ENCODE peak calls at places on chromosomes 3 and 15, in four cellular contexts. One of them, this sample, is unnamed.

GRCh38 chr3:149587383-149587782 is 70.4 kb downstream of the WWTR1 start:
- DNase-seq in HCT116: no peak
- DNase-seq in body of pancreas: no peak
- DNase-seq in IMR-90: no peak
- DNase-seq in this sample: no peak

GRCh38 chr15:39728844-39729243 is 53.8 kb downstream of the FSIP1 start:
- DNase-seq in HCT116: no peak
- DNase-seq in IMR-90: no peak
- DNase-seq in body of pancreas: no peak
- DNase-seq in this sample: no peak

GRCh38 chr15:43255376-43255775 is 11.4 kb downstream of the TGM5 start:
- DNase-seq in body of pancreas: no peak
- DNase-seq in IMR-90: no peak
- DNase-seq in HCT116: no peak
- DNase-seq in this sample: no peak

GRCh38 chr3:120506828-120507774 is 56.3 kb upstream of the FSTL1 start:
- DNase-seq in IMR-90: peak; percentile 60
- DNase-seq in body of pancreas: peak; percentile 46
- DNase-seq in HCT116: peak; percentile 13
- DNase-seq in this sample: no peak

GRCh38 chr15:72375501-72375845 is 341 bp downstream of the HEXA start:
- DNase-seq in IMR-90: no peak
- DNase-seq in HCT116: no peak
- DNase-seq in body of pancreas: peak; percentile 74
- DNase-seq in this sample: no peak

GRCh38 chr3:110933786-110934415 is 137.7 kb upstream of the NECTIN3 start:
- DNase-seq in HCT116: no peak
- DNase-seq in body of pancreas: no peak
- DNase-seq in IMR-90: peak; percentile 68
- DNase-seq in this sample: no peak

GRCh38 chr3:17129550-17129949 is 244.8 kb downstream of the PLCL2 start:
- DNase-seq in body of pancreas: no peak
- DNase-seq in HCT116: no peak
- DNase-seq in IMR-90: no peak
- DNase-seq in this sample: no peak

GRCh38 chr15:40744810-40745152 is 10.3 kb downstream of the RMDN3 start:
- DNase-seq in body of pancreas: no peak
- DNase-seq in HCT116: no peak
- DNase-seq in IMR-90: no peak
- DNase-seq in this sample: no peak

GRCh38 chr3:121566773-121567172 is 976 bp upstream of the ARGFX start:
- DNase-seq in IMR-90: no peak
- DNase-seq in HCT116: no peak
- DNase-seq in body of pancreas: no peak
- DNase-seq in this sample: no peak

GRCh38 chr3:158749526-158749925 is 17.3 kb upstream of the RARRES1 start:
- DNase-seq in HCT116: no peak
- DNase-seq in IMR-90: no peak
- DNase-seq in body of pancreas: no peak
- DNase-seq in this sample: no peak

GRCh38 chr15:70201376-70201775 is 103.7 kb upstream of the TLE3 start:
- DNase-seq in body of pancreas: no peak
- DNase-seq in HCT116: no peak
- DNase-seq in IMR-90: no peak
- DNase-seq in this sample: no peak
- H3K4me1 ChIP-seq in body of pancreas: peaks cover 6% of the 10 kb centered on the region
- H3K4me1 ChIP-seq in HCT116: peaks cover 6% of the 10 kb centered on the region
- H3K4me1 ChIP-seq in IMR-90: peaks cover 5% of the 10 kb centered on the region
- H3K4me1 ChIP-seq in this sample: peaks cover 9% of the 10 kb centered on the region

DNA sequence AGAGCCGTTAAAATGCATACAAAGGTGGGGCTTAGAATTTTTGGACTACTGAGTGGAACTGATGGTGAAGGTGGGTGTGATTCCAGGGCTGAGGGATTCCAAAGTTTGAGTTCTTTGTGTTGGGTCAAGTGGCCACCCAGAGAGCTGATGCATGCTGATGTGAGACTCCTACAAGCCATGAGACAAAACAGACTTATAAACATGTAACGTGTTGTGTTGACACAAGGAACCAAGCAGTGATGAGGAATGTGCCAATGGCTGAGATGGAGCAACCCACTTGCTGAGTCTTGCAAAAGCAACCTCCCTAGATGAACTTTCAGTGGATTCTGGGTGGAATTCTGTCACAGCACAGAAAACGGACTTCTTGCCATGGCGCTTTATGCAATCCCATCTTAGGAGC is 289.0 kb downstream of the TLE3 start:
- DNase-seq in HCT116: no peak
- DNase-seq in body of pancreas: peak; percentile 19
- DNase-seq in IMR-90: peak; percentile 48
- DNase-seq in this sample: no peak
- H3K27ac ChIP-seq in HCT116: no peak overlapping the region
- H3K27ac ChIP-seq in body of pancreas: no peak overlapping the region
- H3K27ac ChIP-seq in IMR-90: no peak overlapping the region
- H3K27ac ChIP-seq in this sample: no peak overlapping the region

DNA sequence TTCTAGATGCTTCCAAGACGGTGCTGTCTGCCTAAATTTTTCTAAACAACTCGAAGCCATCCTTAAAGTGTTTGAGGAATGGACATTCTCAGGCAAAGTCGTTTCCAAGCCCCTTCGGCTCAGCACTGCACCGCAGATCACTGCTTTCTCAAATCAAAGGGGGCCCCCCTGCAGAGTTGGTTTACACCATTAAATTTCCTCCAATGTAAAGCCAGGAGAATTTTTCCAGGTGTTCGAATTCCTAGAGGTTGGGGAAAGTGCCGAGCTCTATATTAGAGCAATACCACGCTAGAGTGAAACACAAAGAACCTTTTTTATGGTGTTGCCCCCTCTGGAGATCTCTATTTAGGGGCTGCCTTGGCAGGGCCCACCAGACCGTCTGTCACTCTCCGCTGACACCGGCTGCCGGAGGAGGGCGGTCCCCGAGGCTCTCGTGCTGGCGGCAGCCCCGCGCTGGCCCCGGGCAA is 277.9 kb upstream of the NR2F2 start:
- DNase-seq in HCT116: no peak
- DNase-seq in body of pancreas: no peak
- DNase-seq in IMR-90: no peak
- DNase-seq in this sample: no peak
- H3K4me3 ChIP-seq in HCT116: peak overlapping the region; percentile 19
- H3K4me3 ChIP-seq in body of pancreas: peak overlapping the region; percentile 14
- H3K4me3 ChIP-seq in IMR-90: no peak overlapping the region
- H3K4me3 ChIP-seq in this sample: no peak overlapping the region

GRCh38 chr3:8147726-8148125 is 353.9 kb upstream of the LMCD1 start:
- DNase-seq in HCT116: no peak
- DNase-seq in body of pancreas: no peak
- DNase-seq in IMR-90: no peak
- DNase-seq in this sample: no peak

GRCh38 chr3:8145661-8146060 is 356.0 kb upstream of the LMCD1 start:
- DNase-seq in body of pancreas: no peak
- DNase-seq in HCT116: no peak
- DNase-seq in IMR-90: no peak
- DNase-seq in this sample: no peak

DNA sequence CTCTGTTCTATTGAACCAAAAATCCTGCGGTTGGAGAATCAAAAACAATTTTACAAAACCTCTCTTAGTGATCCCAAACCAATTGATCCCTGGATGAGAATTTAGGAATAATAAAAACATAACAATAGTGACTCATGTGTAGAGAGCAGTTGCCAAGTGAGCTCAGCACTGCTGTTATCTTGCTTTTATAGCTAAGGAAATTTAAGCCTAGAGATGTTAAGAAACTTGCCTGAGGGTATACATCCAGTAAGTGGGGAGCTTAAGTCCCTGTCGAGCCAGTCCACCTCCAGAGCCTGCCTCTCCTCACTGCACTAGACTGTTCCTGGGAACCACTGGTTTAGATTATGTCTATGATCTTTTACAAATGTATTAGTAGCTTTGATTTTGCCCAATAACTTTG is 358.4 kb upstream of the LMCD1 start:
- DNase-seq in body of pancreas: no peak
- DNase-seq in IMR-90: no peak
- DNase-seq in HCT116: no peak
- DNase-seq in this sample: no peak
- H3K4me1 ChIP-seq in body of pancreas: no peaks in the 10 kb centered on the region
- H3K4me1 ChIP-seq in IMR-90: no peaks in the 10 kb centered on the region
- H3K4me1 ChIP-seq in HCT116: no peaks in the 10 kb centered on the region
- H3K4me1 ChIP-seq in this sample: no peaks in the 10 kb centered on the region

DNA sequence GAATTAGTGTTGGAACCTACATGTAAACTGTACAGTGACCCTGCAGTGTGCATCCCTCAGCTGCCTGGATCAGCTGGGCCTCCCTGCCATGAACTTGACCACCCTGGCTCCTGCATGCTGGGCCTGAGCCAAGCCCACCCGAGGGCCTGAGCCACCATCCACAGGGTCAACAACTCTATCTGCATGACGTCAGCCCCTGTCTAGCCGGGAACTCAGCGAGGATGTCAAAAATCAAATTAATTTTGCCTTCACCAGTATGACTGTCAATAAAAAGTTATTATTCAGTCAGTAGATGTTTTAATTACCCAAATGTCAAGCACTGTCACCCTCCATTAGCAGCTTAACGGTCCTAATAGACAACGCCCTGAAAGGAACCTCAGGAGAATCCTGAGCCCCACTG is 181.4 kb downstream of the NTRK3 start:
- DNase-seq in IMR-90: no peak
- DNase-seq in body of pancreas: no peak
- DNase-seq in HCT116: no peak
- DNase-seq in this sample: no peak
- H3K27ac ChIP-seq in IMR-90: no peak overlapping the region
- H3K27ac ChIP-seq in body of pancreas: no peak overlapping the region
- H3K27ac ChIP-seq in HCT116: no peak overlapping the region
- H3K27ac ChIP-seq in this sample: no peak overlapping the region

DNA sequence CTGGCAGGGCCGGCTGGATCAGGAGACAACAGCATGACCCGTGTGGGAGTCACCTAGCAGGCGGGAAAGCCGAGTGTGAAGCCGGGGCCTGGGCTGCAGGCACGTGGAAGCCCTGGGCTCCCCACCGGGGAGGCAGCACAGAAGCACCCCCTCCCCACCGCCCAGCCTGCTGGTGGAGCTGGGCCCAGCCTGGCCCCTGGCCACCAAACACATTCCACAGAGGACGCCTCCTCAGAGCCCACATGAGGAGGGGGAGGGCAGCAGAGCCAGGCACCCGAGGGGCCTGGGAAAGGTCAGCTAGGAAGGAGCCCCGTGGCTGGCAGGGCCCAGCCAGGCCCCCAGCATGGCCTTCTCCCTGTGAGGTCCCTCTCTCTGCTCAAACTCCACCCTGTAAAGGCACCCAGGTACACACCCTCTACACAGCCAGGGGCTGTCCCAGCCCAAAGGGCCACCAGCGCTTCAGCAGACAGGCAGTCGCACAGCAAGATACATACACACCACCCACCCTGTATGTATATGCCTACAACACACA is 4.5 kb downstream of the PLXNB1 start:
- DNase-seq in body of pancreas: peak; percentile 71
- DNase-seq in HCT116: no peak
- DNase-seq in IMR-90: no peak
- DNase-seq in this sample: no peak
- H3K4me3 ChIP-seq in body of pancreas: no peak overlapping the region
- H3K4me3 ChIP-seq in HCT116: no peak overlapping the region
- H3K4me3 ChIP-seq in IMR-90: no peak overlapping the region
- H3K4me3 ChIP-seq in this sample: no peak overlapping the region

GRCh38 chr15:75194397-75194796 is 7.3 kb upstream of the C15orf39 start:
- DNase-seq in IMR-90: no peak
- DNase-seq in body of pancreas: no peak
- DNase-seq in HCT116: no peak
- DNase-seq in this sample: no peak

GRCh38 chr15:75193976-75194375 is 7.7 kb upstream of the C15orf39 start:
- DNase-seq in HCT116: no peak
- DNase-seq in IMR-90: no peak
- DNase-seq in body of pancreas: no peak
- DNase-seq in this sample: no peak

GRCh38 chr15:75195766-75196241 is 5.9 kb upstream of the C15orf39 start:
- DNase-seq in IMR-90: no peak
- DNase-seq in HCT116: no peak
- DNase-seq in body of pancreas: peak; percentile 34
- DNase-seq in this sample: no peak

GRCh38 chr15:75197062-75197630 is 4.5 kb upstream of the C15orf39 start:
- DNase-seq in body of pancreas: no peak
- DNase-seq in IMR-90: no peak
- DNase-seq in HCT116: no peak
- DNase-seq in this sample: no peak

DNA sequence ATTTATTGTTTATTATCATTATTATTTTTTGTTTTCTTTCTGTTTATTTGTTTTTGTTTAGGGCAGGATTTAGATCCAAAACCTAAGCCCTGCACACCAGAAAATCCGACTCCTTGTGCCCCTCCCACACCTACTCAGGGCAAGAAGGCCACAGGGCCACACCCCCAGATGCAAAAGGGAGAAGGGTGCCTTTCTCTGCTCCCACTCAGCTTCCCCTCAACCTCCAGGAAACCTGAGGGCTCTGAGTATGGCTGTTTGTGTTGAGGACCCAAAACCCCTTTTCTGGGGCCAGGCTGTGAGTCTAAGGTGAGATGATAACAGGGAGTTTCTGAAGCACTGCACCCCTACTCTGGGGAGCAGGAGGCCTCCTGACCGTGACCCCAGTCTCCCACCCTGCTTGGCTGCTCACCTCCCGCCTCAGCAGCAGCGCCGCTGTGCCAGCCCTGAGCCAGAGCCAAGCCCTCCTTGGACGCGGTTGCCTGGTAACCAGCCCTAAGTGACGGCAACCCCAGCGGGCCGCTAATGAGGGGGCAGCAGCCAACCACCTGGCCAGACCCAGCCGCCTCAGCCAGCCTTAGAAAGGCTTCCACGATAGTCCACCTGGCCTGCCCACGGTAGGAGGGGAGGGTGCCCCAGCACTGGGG is 6.4 kb upstream of the C15orf39 start:
- DNase-seq in body of pancreas: peak; percentile 61
- DNase-seq in IMR-90: no peak
- DNase-seq in HCT116: no peak
- DNase-seq in this sample: no peak
- H3K4me1 ChIP-seq in body of pancreas: peaks cover 16% of the 10 kb centered on the region
- H3K4me1 ChIP-seq in IMR-90: peaks cover 7% of the 10 kb centered on the region
- H3K4me1 ChIP-seq in HCT116: peaks cover 7% of the 10 kb centered on the region
- H3K4me1 ChIP-seq in this sample: peaks cover 3% of the 10 kb centered on the region

DNA sequence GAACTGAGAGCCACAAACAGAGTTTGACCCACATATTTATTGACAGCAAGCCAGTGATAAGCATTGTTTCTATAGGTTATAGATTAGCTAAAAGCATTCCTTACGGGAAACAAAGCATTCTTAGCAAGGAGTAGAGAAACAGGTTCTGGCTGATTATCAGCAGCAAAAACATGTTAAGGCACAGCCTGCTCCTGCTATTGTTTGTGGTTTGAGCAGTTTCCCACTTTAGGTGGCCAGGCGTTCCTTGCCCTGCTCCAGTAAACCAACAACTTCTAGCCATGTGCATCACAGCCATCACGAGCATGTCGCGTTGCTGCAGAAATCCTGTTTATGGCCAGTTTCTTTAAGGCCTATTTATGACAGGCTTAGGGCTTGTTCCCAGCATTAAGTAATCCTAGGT is 44.7 kb upstream of the C2CD4B start:
- DNase-seq in body of pancreas: peak; percentile 50
- DNase-seq in IMR-90: no peak
- DNase-seq in HCT116: no peak
- DNase-seq in this sample: no peak
- H3K27ac ChIP-seq in body of pancreas: peak overlapping the region; percentile 57
- H3K27ac ChIP-seq in IMR-90: no peak overlapping the region
- H3K27ac ChIP-seq in HCT116: no peak overlapping the region
- H3K27ac ChIP-seq in this sample: no peak overlapping the region

This sample was measured in CD4-positive, alpha-beta memory T cell.